ENCODE peak calls at places on chromosomes 3 and 15, in eight cellular contexts. D is lower leg skin, R is heart left ventricle, U is heart right ventricle, H is transverse colon, P is dorsolateral prefrontal cortex, K is breast epithelium, N is fibroblast of pulmonary artery. G is an unnamed sample.

GRCh38 chr15:55530861-55531313 is 22.9 kb upstream of the DNAAF4 start:
- DNase-seq in H (no peak), U (no peak), D (no peak), R (no peak), P (no peak), K (no peak), N (peak), G (no peak)

GRCh38 chr15:90862964-90863721 is 5.2 kb upstream of the FURIN start:
- DNase-seq in K (no peak), U (no peak), D (no peak), H (no peak), P (no peak), R (no peak), N (no peak), G (no peak)

GRCh38 chr3:155281892-155282291 is 11.6 kb downstream of the STRIT1 start:
- DNase-seq in H (no peak), D (no peak), N (peak), R (no peak), P (no peak), U (no peak), K (no peak), G (no peak)

GRCh38 chr3:45793482-45794176 is 2.7 kb downstream of the SLC6A20 start:
- DNase-seq in D (peak), N (no peak), H (no peak), K (no peak), U (no peak), P (no peak), R (no peak), G (no peak)

GRCh38 chr3:31596176-31596575 is 63.5 kb downstream of the STT3B start:
- DNase-seq in P (no peak), H (no peak), K (no peak), U (no peak), R (no peak), D (no peak), N (no peak), G (no peak)

GRCh38 chr3:55453871-55454496 is 33.1 kb downstream of the WNT5A start:
- DNase-seq in P (no peak), H (no peak), R (no peak), D (no peak), U (no peak), N (peak), K (no peak), G (no peak)

GRCh38 chr3:138963161-138963560 is 16.1 kb downstream of the FOXL2NB start:
- DNase-seq in R (no peak), N (no peak), U (no peak), P (no peak), D (peak), K (no peak), H (no peak), G (no peak)

GRCh38 chr15:60426870-60427528 is 29.2 kb upstream of the ANXA2 start:
- DNase-seq in R (no peak), U (no peak), D (no peak), N (peak), P (no peak), K (no peak), H (no peak), G (no peak)

GRCh38 chr15:99155961-99156443 is 51.1 kb downstream of the SYNM start:
- DNase-seq in N (no peak), P (no peak), H (no peak), K (no peak), R (no peak), D (peak), U (no peak), G (no peak)

GRCh38 chr3:50267280-50267913 is 1.6 kb upstream of the SEMA3B start:
- DNase-seq in N (peak), R (peak), P (no peak), H (peak), D (no peak), K (no peak), U (peak), G (peak)

GRCh38 chr3:177781686-177782161 is 584.4 kb upstream of the TBL1XR1 start:
- DNase-seq in K (no peak), P (no peak), H (peak), R (peak), U (peak), D (peak), N (peak), G (peak)

GRCh38 chr3:9420850-9421549 is 23.6 kb downstream of the SETD5 start:
- DNase-seq in K (no peak), U (no peak), D (no peak), N (peak), P (no peak), H (no peak), R (no peak), G (no peak)

GRCh38 chr3:52670621-52671521 is 14.8 kb downstream of the PBRM1 start:
- DNase-seq in R (no peak), K (no peak), U (no peak), D (no peak), P (no peak), N (peak), H (no peak), G (no peak)

GRCh38 chr3:191356586-191357439 is 26.5 kb upstream of the UTS2B start:
- DNase-seq in H (no peak), N (peak), D (peak), P (no peak), R (no peak), U (no peak), K (no peak), G (no peak)

GRCh38 chr3:67034371-67034770 is 36.3 kb downstream of the KBTBD8 start:
- DNase-seq in N (no peak), K (no peak), P (no peak), R (no peak), D (no peak), U (no peak), H (no peak), G (no peak)

GRCh38 chr15:52427804-52428203 is 100.9 kb downstream of the MYO5A start:
- DNase-seq in N (peak), P (no peak), D (no peak), U (no peak), H (no peak), K (no peak), R (no peak), G (no peak)

GRCh38 chr15:39124155-39124924 is 456.5 kb upstream of the THBS1 start:
- DNase-seq in D (no peak), P (no peak), H (no peak), K (no peak), U (no peak), R (no peak), N (peak), G (no peak)

GRCh38 chr3:169865176-169865800 is 4.4 kb downstream of the LRRC31 start:
- DNase-seq in K (no peak), R (no peak), N (no peak), P (no peak), D (no peak), H (no peak), U (no peak), G (no peak)

GRCh38 chr3:39639344-39640236 is 169.8 kb upstream of the MYRIP start:
- DNase-seq in R (no peak), H (no peak), N (peak), K (no peak), P (no peak), U (no peak), D (no peak), G (no peak)

GRCh38 chr3:146335386-146335785 is 84.5 kb upstream of the PLSCR4 start:
- DNase-seq in P (no peak), H (no peak), K (no peak), D (no peak), R (no peak), U (no peak), N (no peak), G (no peak)

GRCh38 chr15:60764408-60764963 is 285.5 kb upstream of the ICE2 start:
- DNase-seq in R (no peak), H (no peak), K (no peak), P (no peak), D (no peak), N (no peak), U (no peak), G (no peak)

GRCh38 chr3:35137612-35138011 is 501.7 kb upstream of the ARPP21 start:
- DNase-seq in R (no peak), N (no peak), K (no peak), P (no peak), D (no peak), U (no peak), H (no peak), G (no peak)

GRCh38 chr15:35867371-35867770 is 321.4 kb upstream of the DPH6 start:
- DNase-seq in N (no peak), P (no peak), H (no peak), U (no peak), R (no peak), D (no peak), K (no peak), G (no peak)

GRCh38 chr3:7518471-7518870 is 657.6 kb downstream of the GRM7 start:
- DNase-seq in U (no peak), D (no peak), N (peak), K (no peak), H (no peak), R (no peak), P (no peak), G (no peak)

GRCh38 chr15:27418729-27419128 is 447.7 kb downstream of the GABRG3 start:
- DNase-seq in R (no peak), K (no peak), D (no peak), H (no peak), N (no peak), U (no peak), P (peak), G (no peak)

GRCh38 chr15:31975446-31976229 is 54.7 kb upstream of the CHRNA7 start:
- DNase-seq in D (peak), R (no peak), N (peak), K (no peak), P (peak), H (peak), U (peak), G (no peak)

GRCh38 chr3:11600501-11601282 is 43.0 kb downstream of the VGLL4 start:
- DNase-seq in K (peak), N (peak), H (peak), U (peak), R (peak), P (no peak), D (peak), G (no peak)

GRCh38 chr3:10019326-10019725 is 6.9 kb upstream of the FANCD2 start:
- DNase-seq in H (no peak), U (no peak), N (no peak), K (no peak), D (no peak), P (no peak), R (no peak), G (no peak)

GRCh38 chr3:76367281-76367680 is 581.9 kb upstream of the ZNF717 start:
- DNase-seq in N (peak), U (no peak), P (no peak), H (no peak), R (no peak), D (no peak), K (no peak), G (no peak)

GRCh38 chr3:113421082-113421481 is 20.2 kb downstream of the CFAP44 start:
- DNase-seq in P (no peak), R (no peak), H (no peak), K (no peak), D (no peak), N (no peak), U (no peak), G (no peak)
- H3K4me3 ChIP-seq in P (no peak), R (no peak), H (no peak), K (no peak), D (no peak), N (no peak), U (no peak), G (no peak)

GRCh38 chr3:100008081-100008698 is 106.1 kb downstream of the FILIP1L start:
- DNase-seq in R (no peak), U (no peak), N (no peak), K (no peak), H (no peak), P (no peak), D (no peak), G (no peak)

GRCh38 chr3:100007313-100007712 is 107.0 kb downstream of the FILIP1L start:
- DNase-seq in H (no peak), N (no peak), R (no peak), P (no peak), D (no peak), K (no peak), U (no peak), G (no peak)

GRCh38 chr3:100005670-100006393 is 108.5 kb downstream of the FILIP1L start:
- DNase-seq in H (no peak), R (no peak), D (no peak), U (no peak), P (no peak), K (no peak), N (peak), G (no peak)

GRCh38 chr3:100004931-100005330 is 109.4 kb downstream of the FILIP1L start:
- DNase-seq in D (no peak), U (no peak), R (no peak), P (no peak), K (no peak), H (no peak), N (peak), G (no peak)

DNA sequence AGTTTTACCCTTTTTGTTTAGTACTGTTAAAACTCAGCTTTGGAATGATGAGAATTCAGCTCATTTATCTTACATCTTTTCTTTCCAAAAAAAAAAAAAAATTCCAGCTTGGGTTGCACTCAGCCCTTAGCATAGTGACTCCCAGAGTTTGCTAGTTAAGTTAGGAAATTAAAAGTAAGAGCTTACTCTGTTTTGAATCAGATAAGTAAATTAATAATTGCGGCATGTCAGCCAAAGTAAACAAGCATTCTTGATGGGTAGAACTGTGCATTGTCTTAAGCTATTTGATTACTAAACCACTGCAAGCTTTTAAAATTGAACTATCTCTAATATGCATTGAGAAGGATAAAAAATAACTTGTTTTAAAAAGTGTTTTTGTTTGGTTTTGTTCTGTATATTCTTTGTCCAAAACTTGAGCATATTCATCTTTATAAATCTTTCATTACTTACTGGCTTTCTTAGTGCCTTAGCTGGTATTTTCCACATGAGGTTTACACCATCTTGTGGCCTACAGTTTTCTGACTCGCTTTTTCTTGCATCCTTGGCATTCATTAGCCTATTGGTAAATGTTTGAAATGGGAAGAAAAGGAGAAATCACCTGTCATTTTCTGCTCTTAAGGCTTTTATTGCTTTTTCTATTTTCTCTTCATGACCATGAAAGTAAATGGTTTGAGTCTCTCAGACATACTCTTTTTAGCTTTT is 107.6 kb downstream of the FILIP1L start:
- DNase-seq in P (no peak), D (no peak), K (no peak), H (no peak), N (peak), R (no peak), U (no peak), G (no peak)
- TF ChIP-seq CTCF in P (no peak), D (no peak), K (no peak), H (no peak), N (peak), R (no peak), U (peak), G (no peak)

DNA sequence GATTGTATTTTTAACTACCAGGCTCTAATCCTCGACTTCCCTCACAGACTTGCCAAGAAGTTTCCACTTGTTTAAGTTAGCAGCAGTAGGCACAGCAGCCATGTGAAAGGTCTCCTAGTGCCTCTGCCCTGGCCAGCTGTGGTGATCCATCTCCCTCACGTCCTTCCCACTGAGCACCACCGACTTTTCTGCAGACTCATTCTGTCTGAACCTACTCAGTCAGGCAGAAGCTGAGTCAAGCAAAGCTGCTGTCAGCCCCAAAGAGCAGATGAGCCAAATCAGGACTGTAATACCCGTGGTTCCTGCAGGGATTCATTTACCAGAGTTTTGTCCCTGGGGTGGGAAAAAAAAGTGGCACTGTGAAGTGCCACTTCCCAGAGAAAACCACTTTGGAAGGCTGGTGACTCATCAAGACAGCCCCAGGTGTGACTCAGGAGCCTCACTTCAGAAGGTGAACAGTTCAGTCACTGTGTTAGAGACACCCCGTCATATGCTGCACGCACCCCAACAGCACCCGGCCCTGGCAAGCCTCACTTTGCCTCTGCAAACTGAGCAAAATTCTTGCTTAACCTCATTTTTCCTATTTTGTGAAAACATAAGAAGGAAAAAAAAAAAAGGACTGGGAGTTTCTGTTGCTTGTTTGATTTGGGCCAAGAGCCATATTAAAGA is 76.0 kb downstream of the WWTR1 start:
- DNase-seq in H (no peak), P (peak), U (no peak), R (no peak), N (peak), K (no peak), D (no peak), G (no peak)
- H3K4me3 ChIP-seq in H (no peak), P (no peak), U (no peak), R (no peak), N (no peak), K (peak), D (no peak), G (no peak)

DNA sequence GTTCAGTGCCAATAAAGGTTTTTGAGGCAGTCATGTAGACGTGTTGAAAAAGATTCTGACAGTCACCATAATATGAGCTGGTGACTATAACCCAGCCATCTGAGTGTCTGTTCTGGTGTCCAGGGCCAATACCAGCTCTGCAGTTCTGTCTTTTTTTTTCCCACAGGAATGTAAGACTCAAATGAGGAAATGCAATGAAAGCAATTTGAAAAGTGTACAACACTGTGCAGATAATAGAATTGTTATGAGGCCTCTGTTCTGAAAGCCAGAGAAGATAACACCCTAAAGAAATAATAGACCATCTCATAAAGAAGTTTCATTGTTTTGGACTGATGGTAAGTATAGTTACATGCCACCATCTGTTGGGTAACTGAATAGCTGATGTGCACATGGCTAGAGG is 57.1 kb downstream of the CLDN1 start:
- DNase-seq in P (no peak), H (no peak), N (peak), R (no peak), K (no peak), U (no peak), D (no peak), G (no peak)
- TF ChIP-seq CTCF in P (no peak), H (no peak), N (no peak), R (no peak), K (no peak), U (no peak), D (no peak), G (no peak)

DNA sequence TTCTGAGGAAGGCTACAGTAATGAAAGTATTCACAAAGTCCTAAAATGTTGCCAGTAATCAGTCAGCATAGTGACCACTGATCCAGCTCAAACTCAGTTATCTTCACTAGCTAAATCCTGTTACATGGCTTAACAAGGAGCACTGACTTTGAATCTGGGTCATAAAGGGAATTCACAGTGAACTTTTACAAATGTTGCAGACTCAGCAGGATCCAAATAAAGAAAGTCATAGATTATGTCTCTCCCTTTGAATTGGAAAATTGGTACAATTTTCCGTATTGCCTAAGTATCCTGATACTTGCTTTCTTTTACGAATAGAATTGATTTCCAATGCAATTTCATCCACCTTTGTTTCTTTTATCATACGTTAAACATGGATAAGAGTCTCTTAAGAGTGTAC is 431.5 kb upstream of the CNTN6 start:
- DNase-seq in R (no peak), K (no peak), N (no peak), D (no peak), H (no peak), U (no peak), P (no peak), G (no peak)
- H3K4me3 ChIP-seq in R (no peak), K (no peak), N (no peak), D (no peak), H (no peak), U (no peak), P (no peak), G (no peak)

DNA sequence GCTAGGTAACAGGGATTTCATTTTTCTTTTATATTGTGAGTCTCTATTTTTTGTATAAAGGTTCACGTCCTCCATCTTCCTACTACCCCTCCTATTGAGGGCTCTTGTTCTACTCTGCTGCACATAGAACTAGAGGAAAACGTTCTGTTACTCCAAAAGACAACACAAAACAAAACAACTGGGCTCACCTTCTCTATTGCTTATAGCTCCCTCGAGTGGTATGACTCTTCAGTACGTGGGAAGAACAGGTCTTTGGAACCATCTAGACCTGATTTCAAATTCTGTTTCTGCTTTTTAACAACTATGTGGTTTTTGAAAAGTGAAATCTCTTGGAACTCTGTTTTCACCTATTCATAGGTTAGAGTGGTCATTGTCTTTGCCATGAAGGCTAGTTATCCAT is 515.3 kb downstream of the SOX2 start:
- DNase-seq in P (no peak), H (no peak), K (no peak), D (no peak), N (no peak), R (no peak), U (no peak), G (no peak)
- TF ChIP-seq CTCF in P (no peak), H (no peak), K (no peak), D (no peak), N (no peak), R (no peak), U (no peak), G (no peak)

GRCh38 chr3:64345351-64345750 is 120.1 kb upstream of the PRICKLE2 start:
- DNase-seq in H (no peak), D (no peak), N (peak), P (no peak), U (no peak), R (no peak), K (no peak), G (no peak)
- H3K4me3 ChIP-seq in H (no peak), D (no peak), N (no peak), P (no peak), U (no peak), R (no peak), K (no peak), G (no peak)

GRCh38 chr3:124786491-124787241 is 56.4 kb downstream of the UMPS start:
- DNase-seq in K (no peak), N (peak), P (no peak), U (no peak), D (no peak), R (no peak), H (peak), G (no peak)
- TF ChIP-seq CTCF in K (no peak), N (peak), P (peak), U (peak), D (no peak), R (peak), H (peak), G (no peak)